ENCODE peak calls at places on chromosomes 5 and 9, in five cellular contexts. One of them, this sample, is unnamed.

GRCh38 chr5:172740483-172741205 is 30.4 kb downstream of the DUSP1 start:
- DNase-seq in substantia nigra: no peak
- DNase-seq in cerebellum: no peak
- DNase-seq in lower lobe of right lung: peak
- DNase-seq in NCI-H748 treated with DMSO at 0.1 percent for 48 hours: no peak
- DNase-seq in this sample: peak

GRCh38 chr5:165457854-165458481 is 1952.5 kb downstream of the MAT2B start:
- DNase-seq in substantia nigra: no peak
- DNase-seq in cerebellum: no peak
- DNase-seq in lower lobe of right lung: no peak
- DNase-seq in NCI-H748 treated with DMSO at 0.1 percent for 48 hours: no peak
- DNase-seq in this sample: no peak

GRCh38 chr5:106822851-106823250 is 847.9 kb downstream of the EFNA5 start:
- DNase-seq in substantia nigra: no peak
- DNase-seq in cerebellum: no peak
- DNase-seq in lower lobe of right lung: no peak
- DNase-seq in NCI-H748 treated with DMSO at 0.1 percent for 48 hours: no peak
- DNase-seq in this sample: no peak

GRCh38 chr5:33563983-33564908 is 123.5 kb downstream of the TARS1 start:
- DNase-seq in substantia nigra: no peak
- DNase-seq in cerebellum: no peak
- DNase-seq in lower lobe of right lung: no peak
- DNase-seq in NCI-H748 treated with DMSO at 0.1 percent for 48 hours: no peak
- DNase-seq in this sample: no peak

GRCh38 chr5:96203761-96204160 is 229.3 kb downstream of the PCSK1 start:
- DNase-seq in substantia nigra: no peak
- DNase-seq in cerebellum: no peak
- DNase-seq in lower lobe of right lung: no peak
- DNase-seq in NCI-H748 treated with DMSO at 0.1 percent for 48 hours: no peak
- DNase-seq in this sample: no peak

GRCh38 chr5:136006164-136006563 is 22.6 kb upstream of the TGFBI start:
- DNase-seq in substantia nigra: no peak
- DNase-seq in cerebellum: no peak
- DNase-seq in lower lobe of right lung: no peak
- DNase-seq in NCI-H748 treated with DMSO at 0.1 percent for 48 hours: no peak
- DNase-seq in this sample: no peak

GRCh38 chr9:72476617-72477375 is 44.6 kb upstream of the TMC1 start:
- DNase-seq in substantia nigra: no peak
- DNase-seq in cerebellum: no peak
- DNase-seq in lower lobe of right lung: no peak
- DNase-seq in NCI-H748 treated with DMSO at 0.1 percent for 48 hours: no peak
- DNase-seq in this sample: no peak

GRCh38 chr5:3963662-3964061 is 368.0 kb downstream of the IRX1 start:
- DNase-seq in substantia nigra: no peak
- DNase-seq in cerebellum: no peak
- DNase-seq in lower lobe of right lung: no peak
- DNase-seq in NCI-H748 treated with DMSO at 0.1 percent for 48 hours: no peak
- DNase-seq in this sample: no peak

GRCh38 chr5:6082685-6083084 is 295.7 kb downstream of the MED10 start:
- DNase-seq in substantia nigra: no peak
- DNase-seq in cerebellum: no peak
- DNase-seq in lower lobe of right lung: no peak
- DNase-seq in NCI-H748 treated with DMSO at 0.1 percent for 48 hours: no peak
- DNase-seq in this sample: no peak

GRCh38 chr5:43646997-43647396 is 44.0 kb downstream of the NNT start:
- DNase-seq in substantia nigra: no peak
- DNase-seq in cerebellum: no peak
- DNase-seq in lower lobe of right lung: no peak
- DNase-seq in NCI-H748 treated with DMSO at 0.1 percent for 48 hours: no peak
- DNase-seq in this sample: no peak

GRCh38 chr5:81878333-81878732 is 93.5 kb upstream of the ATG10 start:
- DNase-seq in substantia nigra: no peak
- DNase-seq in cerebellum: no peak
- DNase-seq in lower lobe of right lung: no peak
- DNase-seq in NCI-H748 treated with DMSO at 0.1 percent for 48 hours: no peak
- DNase-seq in this sample: no peak

GRCh38 chr9:116238225-116238624 is 84.6 kb downstream of the PAPPA start:
- DNase-seq in substantia nigra: no peak
- DNase-seq in cerebellum: no peak
- DNase-seq in lower lobe of right lung: no peak
- DNase-seq in NCI-H748 treated with DMSO at 0.1 percent for 48 hours: no peak
- DNase-seq in this sample: peak

GRCh38 chr5:111961867-111962266 is 204.9 kb upstream of the NREP start:
- DNase-seq in substantia nigra: no peak
- DNase-seq in cerebellum: no peak
- DNase-seq in lower lobe of right lung: no peak
- DNase-seq in NCI-H748 treated with DMSO at 0.1 percent for 48 hours: no peak
- DNase-seq in this sample: no peak

GRCh38 chr9:128005938-128006337 is 25.1 kb upstream of the EEIG1 start:
- DNase-seq in substantia nigra: no peak
- DNase-seq in cerebellum: no peak
- DNase-seq in lower lobe of right lung: no peak
- DNase-seq in NCI-H748 treated with DMSO at 0.1 percent for 48 hours: no peak
- DNase-seq in this sample: no peak

GRCh38 chr9:6134661-6135177 is 80.9 kb upstream of the IL33 start:
- DNase-seq in substantia nigra: no peak
- DNase-seq in cerebellum: no peak
- DNase-seq in lower lobe of right lung: no peak
- DNase-seq in NCI-H748 treated with DMSO at 0.1 percent for 48 hours: no peak
- DNase-seq in this sample: no peak

GRCh38 chr9:92759990-92760893 is 4.4 kb downstream of the BICD2 start:
- DNase-seq in substantia nigra: peak
- DNase-seq in cerebellum: peak
- DNase-seq in lower lobe of right lung: peak
- DNase-seq in NCI-H748 treated with DMSO at 0.1 percent for 48 hours: no peak
- DNase-seq in this sample: no peak

GRCh38 chr5:72256536-72256935 is 63.5 kb downstream of the MRPS27 start:
- DNase-seq in substantia nigra: no peak
- DNase-seq in cerebellum: no peak
- DNase-seq in lower lobe of right lung: no peak
- DNase-seq in NCI-H748 treated with DMSO at 0.1 percent for 48 hours: no peak
- DNase-seq in this sample: no peak

GRCh38 chr5:25858019-25858418 is 1180.4 kb downstream of the CDH9 start:
- DNase-seq in substantia nigra: no peak
- DNase-seq in cerebellum: no peak
- DNase-seq in lower lobe of right lung: no peak
- DNase-seq in NCI-H748 treated with DMSO at 0.1 percent for 48 hours: no peak
- DNase-seq in this sample: no peak

GRCh38 chr5:6818594-6819512 is 105.6 kb downstream of the TENT4A start:
- DNase-seq in substantia nigra: no peak
- DNase-seq in cerebellum: no peak
- DNase-seq in lower lobe of right lung: no peak
- DNase-seq in NCI-H748 treated with DMSO at 0.1 percent for 48 hours: peak
- DNase-seq in this sample: no peak

GRCh38 chr5:144142030-144142825 is 28.2 kb downstream of the YIPF5 start:
- DNase-seq in substantia nigra: no peak
- DNase-seq in cerebellum: peak
- DNase-seq in lower lobe of right lung: no peak
- DNase-seq in NCI-H748 treated with DMSO at 0.1 percent for 48 hours: peak
- DNase-seq in this sample: no peak

GRCh38 chr9:89112243-89112642 is 66.4 kb downstream of the SHC3 start:
- DNase-seq in substantia nigra: no peak
- DNase-seq in cerebellum: no peak
- DNase-seq in lower lobe of right lung: no peak
- DNase-seq in NCI-H748 treated with DMSO at 0.1 percent for 48 hours: no peak
- DNase-seq in this sample: no peak

GRCh38 chr5:121693864-121694263 is 157.8 kb upstream of the FTMT start:
- DNase-seq in substantia nigra: no peak
- DNase-seq in cerebellum: no peak
- DNase-seq in lower lobe of right lung: no peak
- DNase-seq in NCI-H748 treated with DMSO at 0.1 percent for 48 hours: no peak
- DNase-seq in this sample: no peak

GRCh38 chr5:140261403-140262171 is 41.3 kb downstream of the PFDN1 start:
- DNase-seq in substantia nigra: peak
- DNase-seq in cerebellum: no peak
- DNase-seq in lower lobe of right lung: peak
- DNase-seq in NCI-H748 treated with DMSO at 0.1 percent for 48 hours: peak
- DNase-seq in this sample: peak

GRCh38 chr5:78927657-78928282 is 57.3 kb downstream of the ARSB start:
- DNase-seq in substantia nigra: no peak
- DNase-seq in cerebellum: no peak
- DNase-seq in lower lobe of right lung: no peak
- DNase-seq in NCI-H748 treated with DMSO at 0.1 percent for 48 hours: no peak
- DNase-seq in this sample: no peak

GRCh38 chr5:35974570-35974969 is 16.6 kb downstream of the UGT3A1 start:
- DNase-seq in substantia nigra: no peak
- DNase-seq in cerebellum: no peak
- DNase-seq in lower lobe of right lung: no peak
- DNase-seq in NCI-H748 treated with DMSO at 0.1 percent for 48 hours: no peak
- DNase-seq in this sample: no peak

GRCh38 chr5:84304591-84304990 is 80.1 kb downstream of the EDIL3 start:
- DNase-seq in substantia nigra: no peak
- DNase-seq in cerebellum: no peak
- DNase-seq in lower lobe of right lung: no peak
- DNase-seq in NCI-H748 treated with DMSO at 0.1 percent for 48 hours: no peak
- DNase-seq in this sample: no peak

GRCh38 chr9:77453857-77454647 is 194.1 kb downstream of the GNA14 start:
- DNase-seq in substantia nigra: no peak
- DNase-seq in cerebellum: no peak
- DNase-seq in lower lobe of right lung: no peak
- DNase-seq in NCI-H748 treated with DMSO at 0.1 percent for 48 hours: no peak
- DNase-seq in this sample: no peak

GRCh38 chr5:98173334-98173733 is 600.1 kb upstream of the RGMB start:
- DNase-seq in substantia nigra: no peak
- DNase-seq in cerebellum: no peak
- DNase-seq in lower lobe of right lung: no peak
- DNase-seq in NCI-H748 treated with DMSO at 0.1 percent for 48 hours: no peak
- DNase-seq in this sample: no peak

GRCh38 chr9:125028041-125028440 is 87.2 kb upstream of the GOLGA1 start:
- DNase-seq in substantia nigra: no peak
- DNase-seq in cerebellum: no peak
- DNase-seq in lower lobe of right lung: no peak
- DNase-seq in NCI-H748 treated with DMSO at 0.1 percent for 48 hours: no peak
- DNase-seq in this sample: no peak

This sample was measured in AG09319.